ENCODE peak calls at places on chromosomes 12 and 14, in seven cellular contexts. One of them, this sample, is unnamed.

GRCh38 chr12:93050026-93050747 is 121.1 kb upstream of the EEA1 start:
- DNase-seq in NCI-H1105 treated with DMSO at 0.1 percent for 48 hours: no peak
- DNase-seq in globus pallidus: no peak
- DNase-seq in activated effector memory CD4-positive, alpha-beta T cell treated with anti-CD3 and anti-CD28 coated beads, Interleukin-2, amount 50 U/mL, for 16 hours: no peak
- DNase-seq in left ventricle myocardium inferior: no peak
- DNase-seq in left lobe of liver: no peak
- DNase-seq in cardiac muscle cell: peak; percentile 67
- DNase-seq in this sample: peak; percentile 40

GRCh38 chr14:90785876-90786450 is 30.3 kb downstream of the TTC7B start:
- DNase-seq in NCI-H1105 treated with DMSO at 0.1 percent for 48 hours: no peak
- DNase-seq in globus pallidus: no peak
- DNase-seq in activated effector memory CD4-positive, alpha-beta T cell treated with anti-CD3 and anti-CD28 coated beads, Interleukin-2, amount 50 U/mL, for 16 hours: no peak
- DNase-seq in left ventricle myocardium inferior: no peak
- DNase-seq in left lobe of liver: no peak
- DNase-seq in cardiac muscle cell: no peak
- DNase-seq in this sample: no peak

GRCh38 chr12:97927991-97928390 is 465.4 kb downstream of the RMST start:
- DNase-seq in NCI-H1105 treated with DMSO at 0.1 percent for 48 hours: no peak
- DNase-seq in globus pallidus: no peak
- DNase-seq in activated effector memory CD4-positive, alpha-beta T cell treated with anti-CD3 and anti-CD28 coated beads, Interleukin-2, amount 50 U/mL, for 16 hours: no peak
- DNase-seq in left ventricle myocardium inferior: no peak
- DNase-seq in left lobe of liver: no peak
- DNase-seq in cardiac muscle cell: no peak
- DNase-seq in this sample: no peak

GRCh38 chr12:49039421-49040363 is 20.9 kb downstream of the KMT2D start:
- DNase-seq in NCI-H1105 treated with DMSO at 0.1 percent for 48 hours: no peak
- DNase-seq in globus pallidus: no peak
- DNase-seq in activated effector memory CD4-positive, alpha-beta T cell treated with anti-CD3 and anti-CD28 coated beads, Interleukin-2, amount 50 U/mL, for 16 hours: no peak
- DNase-seq in left ventricle myocardium inferior: no peak
- DNase-seq in left lobe of liver: no peak
- DNase-seq in cardiac muscle cell: no peak
- DNase-seq in this sample: no peak

GRCh38 chr14:58428011-58428807 is 690 bp downstream of the KIAA0586 start:
- DNase-seq in NCI-H1105 treated with DMSO at 0.1 percent for 48 hours: peak; percentile 62
- DNase-seq in globus pallidus: peak; percentile 47
- DNase-seq in activated effector memory CD4-positive, alpha-beta T cell treated with anti-CD3 and anti-CD28 coated beads, Interleukin-2, amount 50 U/mL, for 16 hours: no peak
- DNase-seq in left ventricle myocardium inferior: no peak
- DNase-seq in left lobe of liver: no peak
- DNase-seq in cardiac muscle cell: peak; percentile 61
- DNase-seq in this sample: peak; percentile 65

GRCh38 chr12:75976913-75977312 is 54.7 kb downstream of the PHLDA1 start:
- DNase-seq in NCI-H1105 treated with DMSO at 0.1 percent for 48 hours: no peak
- DNase-seq in globus pallidus: no peak
- DNase-seq in activated effector memory CD4-positive, alpha-beta T cell treated with anti-CD3 and anti-CD28 coated beads, Interleukin-2, amount 50 U/mL, for 16 hours: no peak
- DNase-seq in left ventricle myocardium inferior: no peak
- DNase-seq in left lobe of liver: no peak
- DNase-seq in cardiac muscle cell: no peak
- DNase-seq in this sample: no peak

GRCh38 chr12:63821781-63822251 is 22.7 kb upstream of the SRGAP1 start:
- DNase-seq in NCI-H1105 treated with DMSO at 0.1 percent for 48 hours: no peak
- DNase-seq in globus pallidus: no peak
- DNase-seq in activated effector memory CD4-positive, alpha-beta T cell treated with anti-CD3 and anti-CD28 coated beads, Interleukin-2, amount 50 U/mL, for 16 hours: no peak
- DNase-seq in left ventricle myocardium inferior: peak; percentile 18
- DNase-seq in left lobe of liver: no peak
- DNase-seq in cardiac muscle cell: peak; percentile 50
- DNase-seq in this sample: no peak

GRCh38 chr12:56118688-56119045 is 601 bp downstream of the ZC3H10 start:
- DNase-seq in NCI-H1105 treated with DMSO at 0.1 percent for 48 hours: no peak
- DNase-seq in globus pallidus: no peak
- DNase-seq in activated effector memory CD4-positive, alpha-beta T cell treated with anti-CD3 and anti-CD28 coated beads, Interleukin-2, amount 50 U/mL, for 16 hours: no peak
- DNase-seq in left ventricle myocardium inferior: no peak
- DNase-seq in left lobe of liver: no peak
- DNase-seq in cardiac muscle cell: no peak
- DNase-seq in this sample: no peak

GRCh38 chr14:61933021-61933420 is 170.8 kb downstream of the SNAPC1 start:
- DNase-seq in NCI-H1105 treated with DMSO at 0.1 percent for 48 hours: peak; percentile 67
- DNase-seq in globus pallidus: no peak
- DNase-seq in activated effector memory CD4-positive, alpha-beta T cell treated with anti-CD3 and anti-CD28 coated beads, Interleukin-2, amount 50 U/mL, for 16 hours: no peak
- DNase-seq in left ventricle myocardium inferior: no peak
- DNase-seq in left lobe of liver: no peak
- DNase-seq in cardiac muscle cell: no peak
- DNase-seq in this sample: no peak

GRCh38 chr12:11347810-11348209 is 37.6 kb upstream of the PRB4 start:
- DNase-seq in NCI-H1105 treated with DMSO at 0.1 percent for 48 hours: no peak
- DNase-seq in globus pallidus: no peak
- DNase-seq in activated effector memory CD4-positive, alpha-beta T cell treated with anti-CD3 and anti-CD28 coated beads, Interleukin-2, amount 50 U/mL, for 16 hours: no peak
- DNase-seq in left ventricle myocardium inferior: no peak
- DNase-seq in left lobe of liver: no peak
- DNase-seq in cardiac muscle cell: no peak
- DNase-seq in this sample: peak; percentile 3

GRCh38 chr12:64701283-64701682 is 57.9 kb downstream of the GNS start:
- DNase-seq in NCI-H1105 treated with DMSO at 0.1 percent for 48 hours: no peak
- DNase-seq in globus pallidus: no peak
- DNase-seq in activated effector memory CD4-positive, alpha-beta T cell treated with anti-CD3 and anti-CD28 coated beads, Interleukin-2, amount 50 U/mL, for 16 hours: no peak
- DNase-seq in left ventricle myocardium inferior: no peak
- DNase-seq in left lobe of liver: no peak
- DNase-seq in cardiac muscle cell: no peak
- DNase-seq in this sample: no peak

GRCh38 chr14:92800012-92800411 is 5.9 kb downstream of the GOLGA5 start:
- DNase-seq in NCI-H1105 treated with DMSO at 0.1 percent for 48 hours: no peak
- DNase-seq in globus pallidus: no peak
- DNase-seq in activated effector memory CD4-positive, alpha-beta T cell treated with anti-CD3 and anti-CD28 coated beads, Interleukin-2, amount 50 U/mL, for 16 hours: no peak
- DNase-seq in left ventricle myocardium inferior: no peak
- DNase-seq in left lobe of liver: no peak
- DNase-seq in cardiac muscle cell: no peak
- DNase-seq in this sample: no peak

GRCh38 chr14:93332032-93332852 is 594 bp downstream of the BTBD7 start:
- DNase-seq in NCI-H1105 treated with DMSO at 0.1 percent for 48 hours: peak; percentile 38
- DNase-seq in globus pallidus: peak; percentile 55
- DNase-seq in activated effector memory CD4-positive, alpha-beta T cell treated with anti-CD3 and anti-CD28 coated beads, Interleukin-2, amount 50 U/mL, for 16 hours: no peak
- DNase-seq in left ventricle myocardium inferior: peak; percentile 67
- DNase-seq in left lobe of liver: peak; percentile 71
- DNase-seq in cardiac muscle cell: peak; percentile 57
- DNase-seq in this sample: peak; percentile 74

GRCh38 chr12:42216737-42217136 is 21.3 kb downstream of the YAF2 start:
- DNase-seq in NCI-H1105 treated with DMSO at 0.1 percent for 48 hours: no peak
- DNase-seq in globus pallidus: no peak
- DNase-seq in activated effector memory CD4-positive, alpha-beta T cell treated with anti-CD3 and anti-CD28 coated beads, Interleukin-2, amount 50 U/mL, for 16 hours: no peak
- DNase-seq in left ventricle myocardium inferior: no peak
- DNase-seq in left lobe of liver: no peak
- DNase-seq in cardiac muscle cell: no peak
- DNase-seq in this sample: no peak

GRCh38 chr12:92466391-92467305 is 236.1 kb upstream of the PLEKHG7 start:
- DNase-seq in NCI-H1105 treated with DMSO at 0.1 percent for 48 hours: peak; percentile 9
- DNase-seq in globus pallidus: peak; percentile 60
- DNase-seq in activated effector memory CD4-positive, alpha-beta T cell treated with anti-CD3 and anti-CD28 coated beads, Interleukin-2, amount 50 U/mL, for 16 hours: no peak
- DNase-seq in left ventricle myocardium inferior: no peak
- DNase-seq in left lobe of liver: no peak
- DNase-seq in cardiac muscle cell: no peak
- DNase-seq in this sample: peak; percentile 5

This sample was measured in mesendoderm.